ENCODE peak calls at places on chromosomes 2 and 18, in eight cellular contexts. A is occipital lobe, I is NCI-H1694 treated with DMSO at 0.1 percent for 48 hours, P is cerebellar cortex, Q is SJSA1, O is non-pigmented ciliary epithelial cell, J is tibial artery, W is T-cell. L is an unnamed sample.

GRCh38 chr2:127226520-127227263 is 6.6 kb upstream of the CYP27C1 start:
- DNase-seq in A (no peak), J (no peak), O (peak), Q (peak), I (peak), P (no peak), W (no peak), L (no peak)

GRCh38 chr2:191247381-191248057 is 2.3 kb downstream of the MYO1B start:
- DNase-seq in I (no peak), J (no peak), O (peak), P (no peak), W (no peak), A (no peak), Q (peak), L (no peak)

GRCh38 chr2:24456610-24457556 is 34.2 kb upstream of the NCOA1 start:
- DNase-seq in I (no peak), O (peak), Q (peak), W (no peak), P (peak), A (peak), J (peak), L (no peak)

GRCh38 chr2:120594856-120595685 is 140.6 kb upstream of the GLI2 start:
- DNase-seq in W (no peak), Q (no peak), J (no peak), A (no peak), I (peak), O (no peak), P (no peak), L (no peak)

GRCh38 chr18:41666251-41666650 is 288.8 kb upstream of the PIK3C3 start:
- DNase-seq in I (no peak), Q (no peak), J (no peak), A (no peak), W (no peak), P (no peak), O (no peak), L (no peak)

GRCh38 chr2:194824450-194824849 is 832.6 kb upstream of the SLC39A10 start:
- DNase-seq in J (no peak), I (no peak), O (no peak), W (no peak), P (no peak), Q (no peak), A (no peak), L (no peak)

GRCh38 chr2:69917854-69918253 is 2.9 kb downstream of the MXD1 start:
- DNase-seq in I (no peak), W (no peak), A (no peak), O (peak), J (no peak), Q (peak), P (no peak), L (no peak)

GRCh38 chr2:240460781-240461431 is 25.4 kb downstream of the GPC1 start:
- DNase-seq in P (no peak), I (no peak), O (no peak), A (no peak), Q (no peak), W (no peak), J (peak), L (no peak)

GRCh38 chr18:61896767-61897166 is 4.0 kb upstream of the RNF152 start:
- DNase-seq in J (peak), W (no peak), O (no peak), P (peak), I (no peak), Q (peak), A (no peak), L (no peak)

GRCh38 chr2:119426801-119427395 is 4.8 kb upstream of the TMEM37 start:
- DNase-seq in I (no peak), J (peak), W (no peak), A (no peak), O (no peak), Q (no peak), P (no peak), L (no peak)

GRCh38 chr2:144513388-144514100 is 6.4 kb downstream of the ZEB2 start:
- DNase-seq in I (no peak), W (no peak), O (no peak), A (no peak), Q (peak), P (no peak), J (peak), L (no peak)

GRCh38 chr2:189685540-189686229 is 11.2 kb downstream of the ANKAR start:
- DNase-seq in P (no peak), J (no peak), I (no peak), A (no peak), W (no peak), Q (peak), O (peak), L (no peak)

GRCh38 chr2:226969412-226969811 is 133.6 kb downstream of the RHBDD1 start:
- DNase-seq in P (no peak), J (no peak), O (no peak), W (no peak), I (no peak), Q (no peak), A (no peak), L (no peak)

GRCh38 chr18:77300579-77300978 is 50.9 kb downstream of the GALR1 start:
- DNase-seq in I (peak), O (no peak), Q (no peak), J (no peak), A (no peak), W (no peak), P (no peak), L (no peak)

GRCh38 chr2:113171359-113172075 is 2.3 kb upstream of the PSD4 start:
- DNase-seq in P (no peak), J (no peak), A (no peak), Q (no peak), O (no peak), W (no peak), I (no peak), L (no peak)

GRCh38 chr18:77133051-77133919 is 702 bp upstream of the MBP start:
- DNase-seq in P (no peak), J (no peak), I (no peak), Q (no peak), O (no peak), A (no peak), W (no peak), L (no peak)

GRCh38 chr18:48948112-48949050 is 2.4 kb downstream of the SMAD7 start:
- DNase-seq in I (no peak), J (no peak), A (no peak), Q (peak), O (no peak), W (no peak), P (peak), L (peak)

GRCh38 chr2:100214265-100214961 is 72.0 kb upstream of the AFF3 start:
- DNase-seq in I (no peak), W (no peak), Q (no peak), O (no peak), P (no peak), A (no peak), J (peak), L (no peak)

GRCh38 chr18:26491194-26491816 is 57.0 kb downstream of the KCTD1 start:
- DNase-seq in A (no peak), O (no peak), J (no peak), P (no peak), W (no peak), Q (no peak), I (no peak), L (no peak)

GRCh38 chr2:121338281-121338680 is 53.3 kb upstream of the TFCP2L1 start:
- DNase-seq in Q (no peak), P (peak), I (no peak), W (no peak), O (no peak), J (no peak), A (no peak), L (no peak)

GRCh38 chr2:152534460-152535131 is 182.7 kb downstream of the PRPF40A start:
- DNase-seq in A (no peak), W (no peak), I (no peak), P (no peak), O (no peak), J (no peak), Q (no peak), L (no peak)

GRCh38 chr18:77339093-77339492 is 89.4 kb downstream of the GALR1 start:
- DNase-seq in P (no peak), J (no peak), Q (no peak), W (no peak), A (no peak), I (no peak), O (no peak), L (no peak)

GRCh38 chr18:75408554-75409506 is 18.7 kb downstream of the SMIM21 start:
- DNase-seq in W (no peak), J (no peak), O (peak), P (no peak), I (no peak), A (no peak), Q (peak), L (no peak)